ENCODE peak calls at places on chromosomes 5 and 9, in nine cellular contexts. Y is GM12865, Q is AG10803, W is AG09309, L is tibial artery, S is AG04450, J is HFF-Myc, F is sigmoid colon, D is fibroblast of mammary gland. K is an unnamed sample.

GRCh38 chr5:61290815-61291214 is 41.2 kb upstream of the ZSWIM6 start:
- DNase-seq in D (no peak), J (no peak), S (no peak), F (peak), Y (no peak), W (no peak), Q (no peak), L (no peak), K (no peak)

GRCh38 chr5:99900302-99900811 is 634.8 kb upstream of the FAM174A start:
- DNase-seq in W (no peak), S (no peak), F (no peak), D (peak), Q (no peak), Y (no peak), J (no peak), L (no peak), K (no peak)

GRCh38 chr9:130629443-130630090 is 34.8 kb upstream of the PRDM12 start:
- DNase-seq in L (no peak), F (no peak), W (no peak), J (no peak), S (no peak), D (no peak), Y (no peak), Q (no peak), K (no peak)

GRCh38 chr5:157540707-157541451 is 34.7 kb downstream of the ADAM19 start:
- DNase-seq in J (no peak), F (peak), D (peak), Q (peak), W (no peak), Y (peak), S (no peak), L (peak), K (no peak)

GRCh38 chr5:72096602-72097205 is 10.6 kb upstream of the MAP1B start:
- DNase-seq in S (no peak), L (no peak), Q (no peak), D (no peak), F (no peak), W (no peak), J (no peak), Y (no peak), K (no peak)

GRCh38 chr5:10626473-10627013 is 62.7 kb downstream of the ANKRD33B start:
- DNase-seq in D (peak), Q (peak), Y (peak), S (no peak), L (peak), F (peak), J (no peak), W (no peak), K (no peak)

GRCh38 chr9:35689601-35690446 is at the start of gene TPM2:
- DNase-seq in W (no peak), J (no peak), L (peak), D (peak), S (peak), F (peak), Q (peak), Y (no peak), K (peak)

GRCh38 chr5:78562719-78563330 is 85.7 kb downstream of the LHFPL2 start:
- DNase-seq in Y (no peak), Q (no peak), L (no peak), F (no peak), D (no peak), W (no peak), S (no peak), J (no peak), K (no peak)

GRCh38 chr5:23084815-23085214 is 231.7 kb upstream of the CDH12 start:
- DNase-seq in Y (no peak), W (no peak), Q (no peak), L (no peak), F (no peak), J (no peak), S (no peak), D (no peak), K (no peak)

GRCh38 chr5:78530342-78531096 is 118.1 kb downstream of the LHFPL2 start:
- DNase-seq in L (no peak), S (no peak), D (peak), F (no peak), J (no peak), W (peak), Y (peak), Q (peak), K (no peak)

GRCh38 chr9:73157811-73158210 is 6.1 kb downstream of the ANXA1 start:
- DNase-seq in D (no peak), W (no peak), Q (peak), S (no peak), J (no peak), L (no peak), F (no peak), Y (no peak), K (no peak)

GRCh38 chr9:37446401-37446800 is 18.8 kb downstream of the ZBTB5 start:
- DNase-seq in J (no peak), L (no peak), F (no peak), Q (no peak), W (no peak), Y (no peak), S (no peak), D (no peak), K (no peak)

GRCh38 chr9:35774907-35775635 is 16.3 kb upstream of the NPR2 start:
- DNase-seq in F (peak), W (no peak), Q (no peak), Y (no peak), L (peak), J (no peak), D (no peak), S (no peak), K (no peak)

GRCh38 chr5:172782169-172783039 is 11.4 kb upstream of the DUSP1 start:
- DNase-seq in J (no peak), Y (no peak), F (no peak), L (no peak), S (no peak), W (no peak), Q (peak), D (peak), K (no peak)

GRCh38 chr9:115845648-115846312 is 307.8 kb upstream of the PAPPA start:
- DNase-seq in S (peak), Q (peak), D (peak), Y (no peak), F (peak), J (no peak), L (no peak), W (peak), K (no peak)

GRCh38 chr9:136059851-136060670 is 35.0 kb downstream of the NACC2 start:
- DNase-seq in Y (no peak), L (peak), F (peak), D (peak), Q (peak), S (peak), J (peak), W (peak), K (no peak)

GRCh38 chr5:181223041-181223728 is at the start of gene TRIM41:
- DNase-seq in J (peak), Q (peak), Y (peak), L (peak), F (peak), D (peak), S (peak), W (peak), K (peak)

GRCh38 chr5:58670620-58671019 is 87.7 kb downstream of the RAB3C start:
- DNase-seq in Y (no peak), D (no peak), L (no peak), J (no peak), S (no peak), F (no peak), W (no peak), Q (no peak), K (no peak)

GRCh38 chr5:35853652-35854051 is 3.0 kb upstream of the IL7R start:
- DNase-seq in Q (peak), W (no peak), J (no peak), S (no peak), Y (peak), D (no peak), F (no peak), L (no peak), K (no peak)

GRCh38 chr5:35849850-35850249 is 6.8 kb upstream of the IL7R start:
- DNase-seq in Y (no peak), F (no peak), L (no peak), Q (no peak), J (no peak), D (no peak), W (no peak), S (no peak), K (no peak)

GRCh38 chr5:35851282-35851681 is 5.4 kb upstream of the IL7R start:
- DNase-seq in L (no peak), J (no peak), W (no peak), S (no peak), D (peak), Y (no peak), Q (peak), F (no peak), K (no peak)

GRCh38 chr5:35854248-35854647 is 2.4 kb upstream of the IL7R start:
- DNase-seq in L (no peak), Q (no peak), Y (peak), W (no peak), J (no peak), F (no peak), S (no peak), D (no peak), K (no peak)

DNA sequence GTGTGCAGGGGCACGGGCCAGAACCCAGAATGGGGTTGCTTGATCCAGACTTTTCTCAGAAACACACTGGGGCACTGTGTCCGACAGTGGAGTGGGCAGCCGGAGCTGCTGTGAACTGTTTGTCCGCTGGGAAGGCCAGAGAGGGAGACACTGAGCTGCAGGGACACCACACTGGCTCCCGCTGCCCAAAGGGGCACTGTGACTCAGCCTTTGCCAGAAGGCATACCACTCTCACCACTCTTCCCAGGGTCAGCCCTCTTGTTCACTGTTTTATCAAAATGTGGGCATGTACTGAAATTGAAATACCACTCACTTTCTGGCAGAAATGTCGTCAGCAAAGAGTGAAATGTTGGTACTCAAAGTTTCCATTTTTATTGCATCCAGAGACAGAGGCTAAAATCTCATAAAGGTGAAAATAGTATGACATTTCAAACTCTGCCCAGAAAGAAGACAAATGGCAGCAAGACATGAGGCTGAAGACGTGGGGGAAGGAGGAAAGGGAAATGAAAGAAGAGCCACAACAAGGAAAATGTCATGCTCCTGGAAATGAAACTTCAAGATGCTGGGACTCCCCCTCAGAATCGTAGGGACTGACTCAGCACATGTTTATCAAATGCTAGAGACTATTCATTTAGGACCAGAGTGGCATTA is 4.5 kb upstream of the IL7R start:
- DNase-seq in W (no peak), Q (no peak), D (peak), J (no peak), L (no peak), S (no peak), Y (peak), F (no peak), K (no peak)
- H3K4me3 ChIP-seq in W (no peak), Q (no peak), D (no peak), J (no peak), L (no peak), S (no peak), Y (no peak), F (no peak), K (no peak)

GRCh38 chr9:121567142-121568100 is 67.8 kb upstream of the GGTA1 start:
- DNase-seq in W (no peak), L (no peak), J (no peak), F (peak), Y (no peak), D (peak), Q (no peak), S (no peak), K (peak)
- H3K4me3 ChIP-seq in W (no peak), L (peak), J (no peak), F (peak), Y (no peak), D (peak), Q (peak), S (peak), K (peak)

GRCh38 chr5:143434261-143435206 is 31.0 kb upstream of the NR3C1 start:
- DNase-seq in Q (no peak), S (no peak), J (no peak), D (peak), F (no peak), W (no peak), L (no peak), Y (peak), K (no peak)

GRCh38 chr5:143432658-143433239 is 29.3 kb upstream of the NR3C1 start:
- DNase-seq in W (no peak), F (no peak), Q (no peak), D (no peak), J (peak), L (no peak), Y (no peak), S (no peak), K (no peak)

GRCh38 chr5:143433680-143434079 is 30.2 kb upstream of the NR3C1 start:
- DNase-seq in W (no peak), L (no peak), D (no peak), F (no peak), J (no peak), Q (no peak), Y (peak), S (no peak), K (no peak)

GRCh38 chr5:143428738-143429420 is 25.4 kb upstream of the NR3C1 start:
- DNase-seq in L (no peak), W (no peak), J (no peak), F (no peak), S (no peak), Y (no peak), D (peak), Q (peak), K (no peak)

GRCh38 chr5:143431789-143432188 is 28.3 kb upstream of the NR3C1 start:
- DNase-seq in J (no peak), S (no peak), Q (no peak), D (no peak), L (no peak), F (no peak), W (no peak), Y (no peak), K (no peak)
- H3K4me3 ChIP-seq in J (no peak), S (no peak), Q (no peak), D (no peak), L (no peak), F (no peak), W (no peak), Y (peak), K (no peak)

GRCh38 chr5:131379723-131380122 is 115.9 kb downstream of the CDC42SE2 start:
- DNase-seq in L (no peak), S (no peak), Y (peak), W (peak), D (no peak), Q (no peak), F (no peak), J (peak), K (no peak)
- H3K4me3 ChIP-seq in L (no peak), S (no peak), Y (peak), W (no peak), D (no peak), Q (no peak), F (no peak), J (no peak), K (no peak)

DNA sequence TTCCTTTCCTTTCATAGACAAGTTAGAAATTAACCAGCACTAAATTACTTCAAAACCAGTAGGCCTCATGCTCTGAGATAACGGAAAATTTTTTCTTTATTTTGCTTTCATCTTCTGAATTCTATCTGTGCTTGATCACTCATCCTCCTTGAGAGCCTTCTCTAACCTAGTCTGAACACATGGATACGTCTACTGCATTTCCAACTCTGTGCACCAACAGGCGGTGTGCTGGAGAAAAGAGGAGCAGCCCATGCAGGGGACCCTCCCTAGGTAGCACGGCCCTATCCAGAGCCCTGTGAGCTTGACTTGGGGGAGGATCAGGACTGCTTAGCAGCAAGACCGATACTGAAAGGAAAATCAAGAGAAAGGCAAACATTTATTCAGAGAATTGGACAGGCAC is 149.8 kb downstream of the AUH start:
- DNase-seq in D (no peak), L (no peak), F (no peak), S (no peak), Q (no peak), W (no peak), Y (no peak), J (no peak), K (no peak)
- H3K4me3 ChIP-seq in D (no peak), L (no peak), F (no peak), S (no peak), Q (no peak), W (no peak), Y (no peak), J (no peak), K (no peak)

GRCh38 chr5:177604656-177605055 is 4.7 kb downstream of the B4GALT7 start:
- DNase-seq in Q (no peak), D (no peak), L (no peak), J (no peak), W (no peak), Y (no peak), S (no peak), F (no peak), K (peak)
- H3K4me3 ChIP-seq in Q (no peak), D (no peak), L (no peak), J (no peak), W (no peak), Y (no peak), S (no peak), F (no peak), K (no peak)

DNA sequence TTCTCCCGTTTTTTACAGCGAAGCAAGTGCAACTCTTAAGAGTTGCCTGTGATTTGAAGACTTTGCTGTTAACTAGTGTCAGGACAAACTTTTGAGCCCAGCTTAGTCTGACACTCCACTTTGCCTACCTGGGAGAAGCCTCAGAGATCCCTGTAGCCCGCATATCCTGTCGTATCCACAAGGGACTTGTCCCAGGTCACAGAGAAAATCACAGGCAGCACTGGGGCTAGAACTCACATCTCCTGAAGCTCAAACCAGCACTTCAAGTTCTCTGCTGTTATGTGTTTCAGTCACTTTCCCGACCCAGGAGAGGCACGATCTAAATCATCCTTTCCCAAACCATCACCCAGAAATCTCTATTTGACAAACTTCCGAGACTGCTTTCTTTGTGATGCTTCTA is 584.5 kb downstream of the ACTL7B start:
- DNase-seq in L (no peak), J (no peak), D (no peak), W (no peak), Q (no peak), F (no peak), Y (no peak), S (no peak), K (no peak)
- H3K4me3 ChIP-seq in L (no peak), J (no peak), D (no peak), W (no peak), Q (no peak), F (no peak), Y (no peak), S (no peak), K (no peak)

GRCh38 chr5:136228358-136228757 is 35.4 kb upstream of the SMIM32 start:
- DNase-seq in D (no peak), Q (no peak), W (no peak), S (no peak), J (no peak), Y (no peak), L (no peak), F (no peak), K (no peak)

GRCh38 chr5:136225796-136226195 is 32.8 kb upstream of the SMIM32 start:
- DNase-seq in W (no peak), Y (no peak), J (no peak), Q (no peak), D (no peak), S (no peak), L (no peak), F (no peak), K (no peak)

GRCh38 chr5:136221340-136221739 is 28.4 kb upstream of the SMIM32 start:
- DNase-seq in D (no peak), L (no peak), W (no peak), J (no peak), F (no peak), Q (no peak), S (no peak), Y (no peak), K (no peak)

GRCh38 chr5:136222575-136223235 is 29.7 kb upstream of the SMIM32 start:
- DNase-seq in Y (no peak), F (no peak), D (no peak), Q (no peak), W (no peak), L (no peak), J (no peak), S (no peak), K (no peak)

DNA sequence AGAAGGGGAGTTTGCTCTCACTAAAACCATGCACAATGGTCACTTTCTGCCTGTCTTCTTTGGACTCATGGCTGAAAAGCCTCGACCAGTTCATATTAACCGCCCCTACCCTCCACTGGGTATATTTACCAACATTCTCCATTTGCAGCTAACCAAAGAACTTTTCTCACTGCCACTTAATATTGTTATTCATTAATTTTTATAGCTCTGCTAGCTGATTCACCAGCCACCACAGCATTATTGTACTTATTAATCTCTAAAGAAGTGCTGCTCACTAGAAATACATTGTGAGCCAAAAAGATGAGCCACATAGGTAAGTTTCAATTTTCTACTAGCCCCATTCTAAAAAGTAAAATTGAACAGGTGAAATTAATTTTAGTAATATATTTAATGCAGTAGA is 33.4 kb upstream of the SMIM32 start:
- DNase-seq in F (no peak), S (no peak), D (no peak), L (no peak), W (no peak), Y (no peak), J (no peak), Q (no peak), K (no peak)
- H3K4me3 ChIP-seq in F (no peak), S (no peak), D (no peak), L (no peak), W (no peak), Y (no peak), J (no peak), Q (no peak), K (no peak)

DNA sequence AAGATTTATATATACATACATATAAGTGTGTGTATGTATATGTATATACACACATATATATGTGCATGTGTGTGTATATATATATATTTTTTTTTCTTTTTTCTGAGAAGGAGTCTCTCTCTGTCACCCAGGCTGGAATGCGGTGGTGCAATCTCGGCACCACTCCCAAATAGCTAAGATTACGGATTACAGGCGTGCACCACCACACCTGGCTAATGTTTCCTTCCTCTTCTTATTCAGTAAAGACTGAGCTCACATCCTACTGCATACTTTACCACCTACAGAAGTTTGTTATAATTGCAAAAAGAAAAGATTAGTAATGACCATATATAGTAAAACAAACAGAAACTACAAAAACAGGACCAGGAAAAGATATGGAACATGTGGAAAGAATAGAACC is 23.1 kb upstream of the ZNF354B start:
- DNase-seq in Y (no peak), L (no peak), W (no peak), D (no peak), F (no peak), S (no peak), J (no peak), Q (no peak), K (no peak)
- H3K4me3 ChIP-seq in Y (no peak), L (no peak), W (no peak), D (no peak), F (no peak), S (no peak), J (no peak), Q (no peak), K (no peak)